ENCODE peak calls at places on chromosomes 12 and 14, in six cellular contexts. One of them, this sample, is unnamed.

GRCh38 chr12:5083955-5084849 is 40.5 kb downstream of the KCNA5 start:
- DNase-seq in psoas muscle: no peak
- DNase-seq in body of pancreas: peak
- DNase-seq in breast epithelium: no peak
- DNase-seq in fibroblast of pulmonary artery: peak
- DNase-seq in fibroblast of the aortic adventitia: peak
- DNase-seq in this sample: peak

GRCh38 chr12:14238224-14238792 is 127.2 kb upstream of the ATF7IP start:
- DNase-seq in psoas muscle: no peak
- DNase-seq in body of pancreas: no peak
- DNase-seq in breast epithelium: no peak
- DNase-seq in fibroblast of pulmonary artery: peak
- DNase-seq in fibroblast of the aortic adventitia: peak
- DNase-seq in this sample: no peak

GRCh38 chr14:50333010-50333409 is 20.9 kb downstream of the DMAC2L start:
- DNase-seq in psoas muscle: no peak
- DNase-seq in body of pancreas: peak
- DNase-seq in breast epithelium: no peak
- DNase-seq in fibroblast of pulmonary artery: peak
- DNase-seq in fibroblast of the aortic adventitia: peak
- DNase-seq in this sample: no peak

GRCh38 chr12:78146365-78146772 is 315.7 kb downstream of the NAV3 start:
- DNase-seq in psoas muscle: no peak
- DNase-seq in body of pancreas: no peak
- DNase-seq in breast epithelium: no peak
- DNase-seq in fibroblast of pulmonary artery: peak
- DNase-seq in fibroblast of the aortic adventitia: peak
- DNase-seq in this sample: peak

GRCh38 chr12:110354172-110354780 is 49.2 kb downstream of the ANAPC7 start:
- DNase-seq in psoas muscle: no peak
- DNase-seq in body of pancreas: no peak
- DNase-seq in breast epithelium: no peak
- DNase-seq in fibroblast of pulmonary artery: peak
- DNase-seq in fibroblast of the aortic adventitia: peak
- DNase-seq in this sample: no peak

GRCh38 chr12:26271889-26272492 is 76.6 kb downstream of the SSPN start:
- DNase-seq in psoas muscle: peak
- DNase-seq in body of pancreas: peak
- DNase-seq in breast epithelium: peak
- DNase-seq in fibroblast of pulmonary artery: peak
- DNase-seq in fibroblast of the aortic adventitia: peak
- DNase-seq in this sample: peak

GRCh38 chr14:54221971-54222370 is 174.8 kb upstream of the CDKN3 start:
- DNase-seq in psoas muscle: no peak
- DNase-seq in body of pancreas: no peak
- DNase-seq in breast epithelium: no peak
- DNase-seq in fibroblast of pulmonary artery: no peak
- DNase-seq in fibroblast of the aortic adventitia: no peak
- DNase-seq in this sample: no peak

GRCh38 chr14:96261772-96262485 is 5.9 kb downstream of the BDKRB1 start:
- DNase-seq in psoas muscle: no peak
- DNase-seq in body of pancreas: peak
- DNase-seq in breast epithelium: no peak
- DNase-seq in fibroblast of pulmonary artery: no peak
- DNase-seq in fibroblast of the aortic adventitia: no peak
- DNase-seq in this sample: no peak

GRCh38 chr12:51393676-51394545 is 2.7 kb upstream of the GALNT6 start:
- DNase-seq in psoas muscle: no peak
- DNase-seq in body of pancreas: peak
- DNase-seq in breast epithelium: no peak
- DNase-seq in fibroblast of pulmonary artery: peak
- DNase-seq in fibroblast of the aortic adventitia: peak
- DNase-seq in this sample: peak

GRCh38 chr12:16130359-16130758 is 147.1 kb downstream of the SLC15A5 start:
- DNase-seq in psoas muscle: no peak
- DNase-seq in body of pancreas: no peak
- DNase-seq in breast epithelium: no peak
- DNase-seq in fibroblast of pulmonary artery: no peak
- DNase-seq in fibroblast of the aortic adventitia: no peak
- DNase-seq in this sample: no peak

GRCh38 chr12:25787701-25788100 is 170.8 kb upstream of the RASSF8 start:
- DNase-seq in psoas muscle: no peak
- DNase-seq in body of pancreas: no peak
- DNase-seq in breast epithelium: no peak
- DNase-seq in fibroblast of pulmonary artery: no peak
- DNase-seq in fibroblast of the aortic adventitia: no peak
- DNase-seq in this sample: no peak

GRCh38 chr14:90294872-90295271 is 36.9 kb downstream of the NRDE2 start:
- DNase-seq in psoas muscle: no peak
- DNase-seq in body of pancreas: no peak
- DNase-seq in breast epithelium: no peak
- DNase-seq in fibroblast of pulmonary artery: no peak
- DNase-seq in fibroblast of the aortic adventitia: peak
- DNase-seq in this sample: no peak

GRCh38 chr14:51498411-51499227 is 153.1 kb upstream of the FRMD6 start:
- DNase-seq in psoas muscle: no peak
- DNase-seq in body of pancreas: no peak
- DNase-seq in breast epithelium: no peak
- DNase-seq in fibroblast of pulmonary artery: no peak
- DNase-seq in fibroblast of the aortic adventitia: peak
- DNase-seq in this sample: no peak

GRCh38 chr12:1907652-1908611 is 10.5 kb downstream of the CACNA2D4 start:
- DNase-seq in psoas muscle: peak
- DNase-seq in body of pancreas: no peak
- DNase-seq in breast epithelium: peak
- DNase-seq in fibroblast of pulmonary artery: no peak
- DNase-seq in fibroblast of the aortic adventitia: no peak
- DNase-seq in this sample: no peak

GRCh38 chr14:95319312-95320075 is at the start of gene CLMN:
- DNase-seq in psoas muscle: peak
- DNase-seq in body of pancreas: peak
- DNase-seq in breast epithelium: no peak
- DNase-seq in fibroblast of pulmonary artery: peak
- DNase-seq in fibroblast of the aortic adventitia: peak
- DNase-seq in this sample: no peak

GRCh38 chr12:29415111-29415510 is 34.1 kb upstream of the ERGIC2 start:
- DNase-seq in psoas muscle: no peak
- DNase-seq in body of pancreas: no peak
- DNase-seq in breast epithelium: no peak
- DNase-seq in fibroblast of pulmonary artery: peak
- DNase-seq in fibroblast of the aortic adventitia: peak
- DNase-seq in this sample: no peak

GRCh38 chr12:10612954-10613333 is 465 bp downstream of the MAGOHB start:
- DNase-seq in psoas muscle: no peak
- DNase-seq in body of pancreas: no peak
- DNase-seq in breast epithelium: no peak
- DNase-seq in fibroblast of pulmonary artery: no peak
- DNase-seq in fibroblast of the aortic adventitia: no peak
- DNase-seq in this sample: no peak

GRCh38 chr14:100362311-100362927 is 39.3 kb downstream of the SLC25A47 start:
- DNase-seq in psoas muscle: no peak
- DNase-seq in body of pancreas: no peak
- DNase-seq in breast epithelium: no peak
- DNase-seq in fibroblast of pulmonary artery: no peak
- DNase-seq in fibroblast of the aortic adventitia: no peak
- DNase-seq in this sample: no peak

GRCh38 chr14:38758661-38759060 is 344.4 kb downstream of the SEC23A start:
- DNase-seq in psoas muscle: no peak
- DNase-seq in body of pancreas: no peak
- DNase-seq in breast epithelium: no peak
- DNase-seq in fibroblast of pulmonary artery: no peak
- DNase-seq in fibroblast of the aortic adventitia: no peak
- DNase-seq in this sample: no peak

GRCh38 chr12:67220065-67220464 is 49.1 kb upstream of the CAND1 start:
- DNase-seq in psoas muscle: no peak
- DNase-seq in body of pancreas: peak
- DNase-seq in breast epithelium: no peak
- DNase-seq in fibroblast of pulmonary artery: no peak
- DNase-seq in fibroblast of the aortic adventitia: no peak
- DNase-seq in this sample: no peak

GRCh38 chr14:64612021-64612380 is 62.2 kb downstream of the PPP1R36 start:
- DNase-seq in psoas muscle: no peak
- DNase-seq in body of pancreas: no peak
- DNase-seq in breast epithelium: no peak
- DNase-seq in fibroblast of pulmonary artery: peak
- DNase-seq in fibroblast of the aortic adventitia: peak
- DNase-seq in this sample: peak

GRCh38 chr14:95288672-95289322 is 30.9 kb downstream of the CLMN start:
- DNase-seq in psoas muscle: no peak
- DNase-seq in body of pancreas: no peak
- DNase-seq in breast epithelium: no peak
- DNase-seq in fibroblast of pulmonary artery: no peak
- DNase-seq in fibroblast of the aortic adventitia: no peak
- DNase-seq in this sample: no peak

GRCh38 chr14:93005135-93005813 is 82.3 kb downstream of the CHGA start:
- DNase-seq in psoas muscle: peak
- DNase-seq in body of pancreas: peak
- DNase-seq in breast epithelium: no peak
- DNase-seq in fibroblast of pulmonary artery: no peak
- DNase-seq in fibroblast of the aortic adventitia: peak
- DNase-seq in this sample: no peak

GRCh38 chr14:96409701-96410100 is 17.8 kb downstream of the AK7 start:
- DNase-seq in psoas muscle: no peak
- DNase-seq in body of pancreas: peak
- DNase-seq in breast epithelium: no peak
- DNase-seq in fibroblast of pulmonary artery: no peak
- DNase-seq in fibroblast of the aortic adventitia: peak
- DNase-seq in this sample: no peak

GRCh38 chr12:52032431-52032796 is 18.8 kb upstream of the NR4A1 start:
- DNase-seq in psoas muscle: no peak
- DNase-seq in body of pancreas: peak
- DNase-seq in breast epithelium: peak
- DNase-seq in fibroblast of pulmonary artery: peak
- DNase-seq in fibroblast of the aortic adventitia: peak
- DNase-seq in this sample: peak

GRCh38 chr14:79629891-79630560 is 581.3 kb downstream of the DIO2 start:
- DNase-seq in psoas muscle: no peak
- DNase-seq in body of pancreas: no peak
- DNase-seq in breast epithelium: no peak
- DNase-seq in fibroblast of pulmonary artery: peak
- DNase-seq in fibroblast of the aortic adventitia: no peak
- DNase-seq in this sample: no peak

GRCh38 chr12:63276537-63277365 is 125.8 kb upstream of the AVPR1A start:
- DNase-seq in psoas muscle: no peak
- DNase-seq in body of pancreas: peak
- DNase-seq in breast epithelium: no peak
- DNase-seq in fibroblast of pulmonary artery: peak
- DNase-seq in fibroblast of the aortic adventitia: peak
- DNase-seq in this sample: no peak
- TF ChIP-seq CTCF in psoas muscle: peak
- TF ChIP-seq CTCF in body of pancreas: no peak
- TF ChIP-seq CTCF in breast epithelium: no peak
- TF ChIP-seq CTCF in fibroblast of pulmonary artery: peak
- TF ChIP-seq CTCF in fibroblast of the aortic adventitia: peak
- TF ChIP-seq CTCF in this sample: peak

DNA sequence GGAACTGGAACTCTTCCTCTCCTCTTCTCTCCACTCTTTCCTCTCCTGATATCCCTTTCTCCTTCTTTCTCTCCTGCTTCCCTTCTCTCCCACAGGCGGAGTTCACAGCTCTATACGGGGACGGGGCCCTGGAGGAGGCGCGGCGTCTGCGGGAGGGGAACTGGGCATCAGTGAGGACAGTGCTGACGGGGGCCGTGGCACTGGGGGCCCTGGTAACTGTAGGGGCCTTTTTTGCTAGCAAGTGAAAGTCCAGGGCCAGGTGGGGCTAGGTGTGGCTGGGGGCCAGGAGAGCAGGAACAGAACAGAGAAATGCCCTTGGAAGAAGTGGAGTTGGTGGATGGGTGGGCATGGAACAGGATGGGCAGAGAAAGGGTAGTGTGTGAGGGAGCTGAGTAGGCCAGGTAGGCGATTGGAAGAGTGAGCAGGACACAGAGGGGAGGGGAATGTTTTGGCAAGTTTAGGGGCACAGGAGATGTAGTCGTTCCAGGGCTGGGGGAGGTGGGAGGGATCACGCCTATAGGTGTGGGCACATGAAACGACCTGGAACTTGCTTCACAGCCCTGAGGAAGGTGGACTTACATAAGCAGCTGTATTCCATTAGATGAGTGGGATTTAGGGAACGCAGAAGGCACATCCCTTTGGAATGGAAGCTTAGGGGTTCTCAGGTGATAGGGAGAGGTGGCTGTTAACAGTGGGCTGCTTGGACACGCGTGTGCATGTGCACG is 2.2 kb downstream of the BCL2L2 start:
- DNase-seq in psoas muscle: no peak
- DNase-seq in body of pancreas: no peak
- DNase-seq in breast epithelium: no peak
- DNase-seq in fibroblast of pulmonary artery: no peak
- DNase-seq in fibroblast of the aortic adventitia: no peak
- DNase-seq in this sample: no peak
- H3K4me3 ChIP-seq in psoas muscle: no peak
- H3K4me3 ChIP-seq in body of pancreas: no peak
- H3K4me3 ChIP-seq in breast epithelium: peak
- H3K4me3 ChIP-seq in fibroblast of pulmonary artery: peak
- H3K4me3 ChIP-seq in fibroblast of the aortic adventitia: peak
- H3K4me3 ChIP-seq in this sample: no peak

GRCh38 chr12:111687255-111687654 is 1.4 kb downstream of the ACAD10 start:
- DNase-seq in psoas muscle: no peak
- DNase-seq in body of pancreas: no peak
- DNase-seq in breast epithelium: no peak
- DNase-seq in fibroblast of pulmonary artery: no peak
- DNase-seq in fibroblast of the aortic adventitia: no peak
- DNase-seq in this sample: no peak
- TF ChIP-seq CTCF in psoas muscle: no peak
- TF ChIP-seq CTCF in body of pancreas: no peak
- TF ChIP-seq CTCF in breast epithelium: no peak
- TF ChIP-seq CTCF in fibroblast of pulmonary artery: no peak
- TF ChIP-seq CTCF in fibroblast of the aortic adventitia: no peak
- TF ChIP-seq CTCF in this sample: peak

GRCh38 chr14:72929316-72930080 is 3.2 kb downstream of the DCAF4 start:
- DNase-seq in psoas muscle: no peak
- DNase-seq in body of pancreas: no peak
- DNase-seq in breast epithelium: no peak
- DNase-seq in fibroblast of pulmonary artery: no peak
- DNase-seq in fibroblast of the aortic adventitia: no peak
- DNase-seq in this sample: no peak
- H3K4me3 ChIP-seq in psoas muscle: no peak
- H3K4me3 ChIP-seq in body of pancreas: no peak
- H3K4me3 ChIP-seq in breast epithelium: no peak
- H3K4me3 ChIP-seq in fibroblast of pulmonary artery: no peak
- H3K4me3 ChIP-seq in fibroblast of the aortic adventitia: no peak
- H3K4me3 ChIP-seq in this sample: no peak

GRCh38 chr14:28142400-28143015 is 624.1 kb upstream of the FOXG1 start:
- DNase-seq in psoas muscle: no peak
- DNase-seq in body of pancreas: no peak
- DNase-seq in breast epithelium: no peak
- DNase-seq in fibroblast of pulmonary artery: peak
- DNase-seq in fibroblast of the aortic adventitia: peak
- DNase-seq in this sample: no peak
- TF ChIP-seq CTCF in psoas muscle: no peak
- TF ChIP-seq CTCF in body of pancreas: no peak
- TF ChIP-seq CTCF in breast epithelium: no peak
- TF ChIP-seq CTCF in fibroblast of pulmonary artery: peak
- TF ChIP-seq CTCF in fibroblast of the aortic adventitia: peak
- TF ChIP-seq CTCF in this sample: peak